ENCODE peak calls at places on chromosomes 2 and 18, in six cellular contexts. One of them, this sample, is unnamed.

GRCh38 chr2:216700088-216700567 is 4.8 kb upstream of the IGFBP5 start:
- DNase-seq in right cardiac atrium: no peak
- DNase-seq in BE2C: peak; percentile 86
- DNase-seq in GM23338: no peak
- DNase-seq in transverse colon: no peak
- DNase-seq in GM23248: no peak
- DNase-seq in this sample: no peak

GRCh38 chr2:67706082-67706481 is 308.9 kb downstream of the ETAA1 start:
- DNase-seq in right cardiac atrium: no peak
- DNase-seq in BE2C: no peak
- DNase-seq in GM23338: no peak
- DNase-seq in transverse colon: no peak
- DNase-seq in GM23248: no peak
- DNase-seq in this sample: no peak

GRCh38 chr18:29874519-29875098 is 1167.9 kb downstream of the DSC3 start:
- DNase-seq in right cardiac atrium: no peak
- DNase-seq in BE2C: no peak
- DNase-seq in GM23338: peak; percentile 78
- DNase-seq in transverse colon: no peak
- DNase-seq in GM23248: peak; percentile 46
- DNase-seq in this sample: peak; percentile 49

GRCh38 chr2:162403884-162404283 is 60.0 kb downstream of the GCA start:
- DNase-seq in right cardiac atrium: no peak
- DNase-seq in BE2C: no peak
- DNase-seq in GM23338: no peak
- DNase-seq in transverse colon: no peak
- DNase-seq in GM23248: peak; percentile 41
- DNase-seq in this sample: peak; percentile 45

GRCh38 chr2:113863166-113863565 is 26.7 kb upstream of the ACTR3 start:
- DNase-seq in right cardiac atrium: no peak
- DNase-seq in BE2C: no peak
- DNase-seq in GM23338: no peak
- DNase-seq in transverse colon: no peak
- DNase-seq in GM23248: no peak
- DNase-seq in this sample: no peak

GRCh38 chr2:20524412-20525040 is 77.7 kb downstream of the RHOB start:
- DNase-seq in right cardiac atrium: peak; percentile 82
- DNase-seq in BE2C: peak; percentile 54
- DNase-seq in GM23338: no peak
- DNase-seq in transverse colon: peak; percentile 22
- DNase-seq in GM23248: no peak
- DNase-seq in this sample: no peak

GRCh38 chr2:190847504-190848201 is 33.0 kb upstream of the GLS start:
- DNase-seq in right cardiac atrium: no peak
- DNase-seq in BE2C: no peak
- DNase-seq in GM23338: no peak
- DNase-seq in transverse colon: no peak
- DNase-seq in GM23248: peak; percentile 62
- DNase-seq in this sample: no peak

GRCh38 chr2:159449504-159450124 is 163.1 kb upstream of the WDSUB1 start:
- DNase-seq in right cardiac atrium: no peak
- DNase-seq in BE2C: no peak
- DNase-seq in GM23338: no peak
- DNase-seq in transverse colon: no peak
- DNase-seq in GM23248: no peak
- DNase-seq in this sample: no peak

GRCh38 chr2:20179755-20180594 is 45.0 kb downstream of the SDC1 start:
- DNase-seq in right cardiac atrium: no peak
- DNase-seq in BE2C: no peak
- DNase-seq in GM23338: peak; percentile 73
- DNase-seq in transverse colon: peak; percentile 91
- DNase-seq in GM23248: no peak
- DNase-seq in this sample: peak; percentile 77

GRCh38 chr2:33158482-33159003 is 211.8 kb downstream of the LTBP1 start:
- DNase-seq in right cardiac atrium: no peak
- DNase-seq in BE2C: no peak
- DNase-seq in GM23338: no peak
- DNase-seq in transverse colon: no peak
- DNase-seq in GM23248: peak; percentile 84
- DNase-seq in this sample: peak; percentile 75

GRCh38 chr2:128786800-128787478 is 468.3 kb upstream of the HS6ST1 start:
- DNase-seq in right cardiac atrium: no peak
- DNase-seq in BE2C: no peak
- DNase-seq in GM23338: peak; percentile 23
- DNase-seq in transverse colon: no peak
- DNase-seq in GM23248: peak; percentile 27
- DNase-seq in this sample: no peak

GRCh38 chr2:105929506-105929905 is 184.8 kb downstream of the NCK2 start:
- DNase-seq in right cardiac atrium: no peak
- DNase-seq in BE2C: no peak
- DNase-seq in GM23338: no peak
- DNase-seq in transverse colon: peak; percentile 21
- DNase-seq in GM23248: peak; percentile 4
- DNase-seq in this sample: no peak

GRCh38 chr2:197028230-197028629 is 101.7 kb upstream of the PGAP1 start:
- DNase-seq in right cardiac atrium: no peak
- DNase-seq in BE2C: no peak
- DNase-seq in GM23338: no peak
- DNase-seq in transverse colon: no peak
- DNase-seq in GM23248: peak; percentile 38
- DNase-seq in this sample: peak; percentile 24

GRCh38 chr2:112181571-112182290 is 43.5 kb downstream of the FBLN7 start:
- DNase-seq in right cardiac atrium: peak; percentile 47
- DNase-seq in BE2C: no peak
- DNase-seq in GM23338: peak; percentile 77
- DNase-seq in transverse colon: no peak
- DNase-seq in GM23248: no peak
- DNase-seq in this sample: no peak

GRCh38 chr2:174717273-174717672 is 47.0 kb downstream of the CHRNA1 start:
- DNase-seq in right cardiac atrium: no peak
- DNase-seq in BE2C: no peak
- DNase-seq in GM23338: no peak
- DNase-seq in transverse colon: no peak
- DNase-seq in GM23248: peak; percentile 50
- DNase-seq in this sample: no peak

GRCh38 chr2:113122364-113122763 is 5.0 kb upstream of the IL1RN start:
- DNase-seq in right cardiac atrium: no peak
- DNase-seq in BE2C: no peak
- DNase-seq in GM23338: no peak
- DNase-seq in transverse colon: no peak
- DNase-seq in GM23248: no peak
- DNase-seq in this sample: no peak

GRCh38 chr2:233811732-233812131 is 33.6 kb downstream of the MROH2A start:
- DNase-seq in right cardiac atrium: no peak
- DNase-seq in BE2C: no peak
- DNase-seq in GM23338: no peak
- DNase-seq in transverse colon: no peak
- DNase-seq in GM23248: no peak
- DNase-seq in this sample: no peak

GRCh38 chr18:30903566-30903965 is 139.0 kb downstream of the DSC3 start:
- DNase-seq in right cardiac atrium: no peak
- DNase-seq in BE2C: no peak
- DNase-seq in GM23338: no peak
- DNase-seq in transverse colon: no peak
- DNase-seq in GM23248: peak; percentile 0
- DNase-seq in this sample: peak; percentile 98

GRCh38 chr2:238127165-238128060 is 11.1 kb upstream of the KLHL30 start:
- DNase-seq in right cardiac atrium: peak; percentile 73
- DNase-seq in BE2C: no peak
- DNase-seq in GM23338: no peak
- DNase-seq in transverse colon: no peak
- DNase-seq in GM23248: peak; percentile 70
- DNase-seq in this sample: no peak

GRCh38 chr2:238125127-238125885 is 13.2 kb upstream of the KLHL30 start:
- DNase-seq in right cardiac atrium: peak; percentile 38
- DNase-seq in BE2C: no peak
- DNase-seq in GM23338: no peak
- DNase-seq in transverse colon: no peak
- DNase-seq in GM23248: no peak
- DNase-seq in this sample: no peak

GRCh38 chr2:238126338-238126737 is 12.1 kb upstream of the KLHL30 start:
- DNase-seq in right cardiac atrium: no peak
- DNase-seq in BE2C: no peak
- DNase-seq in GM23338: no peak
- DNase-seq in transverse colon: no peak
- DNase-seq in GM23248: no peak
- DNase-seq in this sample: no peak

GRCh38 chr2:238128061-238129040 is 10.1 kb upstream of the KLHL30 start:
- DNase-seq in right cardiac atrium: peak; percentile 51
- DNase-seq in BE2C: no peak
- DNase-seq in GM23338: peak; percentile 85
- DNase-seq in transverse colon: no peak
- DNase-seq in GM23248: no peak
- DNase-seq in this sample: no peak

GRCh38 chr2:238126775-238127164 is 11.7 kb upstream of the KLHL30 start:
- DNase-seq in right cardiac atrium: no peak
- DNase-seq in BE2C: no peak
- DNase-seq in GM23338: no peak
- DNase-seq in transverse colon: no peak
- DNase-seq in GM23248: no peak
- DNase-seq in this sample: no peak
- H3K4me1 ChIP-seq in right cardiac atrium: no peaks in the 10 kb centered on the region
- H3K4me1 ChIP-seq in BE2C: no peaks in the 10 kb centered on the region
- H3K4me1 ChIP-seq in GM23338: no peaks in the 10 kb centered on the region
- H3K4me1 ChIP-seq in transverse colon: peaks cover 7% of the 10 kb centered on the region
- H3K4me1 ChIP-seq in GM23248: no peaks in the 10 kb centered on the region
- H3K4me1 ChIP-seq in this sample: no peaks in the 10 kb centered on the region

GRCh38 chr2:241126201-241126611 is 23.1 kb downstream of the PASK start:
- DNase-seq in right cardiac atrium: no peak
- DNase-seq in BE2C: no peak
- DNase-seq in GM23338: no peak
- DNase-seq in transverse colon: no peak
- DNase-seq in GM23248: no peak
- DNase-seq in this sample: no peak
- H3K4me1 ChIP-seq in right cardiac atrium: no peaks in the 10 kb centered on the region
- H3K4me1 ChIP-seq in BE2C: no peaks in the 10 kb centered on the region
- H3K4me1 ChIP-seq in GM23338: no peaks in the 10 kb centered on the region
- H3K4me1 ChIP-seq in transverse colon: no peaks in the 10 kb centered on the region
- H3K4me1 ChIP-seq in GM23248: no peaks in the 10 kb centered on the region
- H3K4me1 ChIP-seq in this sample: no peaks in the 10 kb centered on the region

GRCh38 chr2:47357475-47357874 is 45.5 kb upstream of the MSH2 start:
- DNase-seq in right cardiac atrium: no peak
- DNase-seq in BE2C: no peak
- DNase-seq in GM23338: no peak
- DNase-seq in transverse colon: peak; percentile 63
- DNase-seq in GM23248: peak; percentile 82
- DNase-seq in this sample: peak; percentile 72
- H3K4me1 ChIP-seq in right cardiac atrium: peaks cover 2% of the 10 kb centered on the region
- H3K4me1 ChIP-seq in BE2C: peaks cover 9% of the 10 kb centered on the region
- H3K4me1 ChIP-seq in GM23338: no peaks in the 10 kb centered on the region
- H3K4me1 ChIP-seq in transverse colon: peaks cover 67% of the 10 kb centered on the region
- H3K4me1 ChIP-seq in GM23248: peaks cover 24% of the 10 kb centered on the region
- H3K4me1 ChIP-seq in this sample: peaks cover 11% of the 10 kb centered on the region

GRCh38 chr18:14942275-14942674 is 194.3 kb downstream of the ANKRD30B start:
- DNase-seq in right cardiac atrium: no peak
- DNase-seq in BE2C: no peak
- DNase-seq in GM23338: no peak
- DNase-seq in transverse colon: no peak
- DNase-seq in GM23248: no peak
- DNase-seq in this sample: no peak
- H3K4me1 ChIP-seq in right cardiac atrium: no peaks in the 10 kb centered on the region
- H3K4me1 ChIP-seq in BE2C: no peaks in the 10 kb centered on the region
- H3K4me1 ChIP-seq in GM23338: no peaks in the 10 kb centered on the region
- H3K4me1 ChIP-seq in transverse colon: peaks cover 30% of the 10 kb centered on the region
- H3K4me1 ChIP-seq in GM23248: no peaks in the 10 kb centered on the region
- H3K4me1 ChIP-seq in this sample: no peaks in the 10 kb centered on the region

GRCh38 chr2:1548910-1549673 is 135.8 kb downstream of the TPO start:
- DNase-seq in right cardiac atrium: no peak
- DNase-seq in BE2C: no peak
- DNase-seq in GM23338: no peak
- DNase-seq in transverse colon: no peak
- DNase-seq in GM23248: peak; percentile 13
- DNase-seq in this sample: no peak

GRCh38 chr2:1544478-1545069 is 131.3 kb downstream of the TPO start:
- DNase-seq in right cardiac atrium: no peak
- DNase-seq in BE2C: no peak
- DNase-seq in GM23338: no peak
- DNase-seq in transverse colon: no peak
- DNase-seq in GM23248: peak; percentile 81
- DNase-seq in this sample: no peak

GRCh38 chr2:1543776-1544477 is 130.7 kb downstream of the TPO start:
- DNase-seq in right cardiac atrium: no peak
- DNase-seq in BE2C: no peak
- DNase-seq in GM23338: no peak
- DNase-seq in transverse colon: no peak
- DNase-seq in GM23248: no peak
- DNase-seq in this sample: no peak

GRCh38 chr2:1546023-1546591 is 132.8 kb downstream of the TPO start:
- DNase-seq in right cardiac atrium: no peak
- DNase-seq in BE2C: peak; percentile 42
- DNase-seq in GM23338: peak; percentile 75
- DNase-seq in transverse colon: peak; percentile 33
- DNase-seq in GM23248: peak; percentile 78
- DNase-seq in this sample: peak; percentile 44

GRCh38 chr2:1546901-1547300 is 133.6 kb downstream of the TPO start:
- DNase-seq in right cardiac atrium: no peak
- DNase-seq in BE2C: no peak
- DNase-seq in GM23338: no peak
- DNase-seq in transverse colon: no peak
- DNase-seq in GM23248: no peak
- DNase-seq in this sample: no peak
- H3K4me1 ChIP-seq in right cardiac atrium: no peaks in the 10 kb centered on the region
- H3K4me1 ChIP-seq in BE2C: peaks cover 5% of the 10 kb centered on the region
- H3K4me1 ChIP-seq in GM23338: no peaks in the 10 kb centered on the region
- H3K4me1 ChIP-seq in transverse colon: peaks cover 5% of the 10 kb centered on the region
- H3K4me1 ChIP-seq in GM23248: no peaks in the 10 kb centered on the region
- H3K4me1 ChIP-seq in this sample: no peaks in the 10 kb centered on the region

GRCh38 chr18:70423988-70424387 is 135.1 kb downstream of the SOCS6 start:
- DNase-seq in right cardiac atrium: no peak
- DNase-seq in BE2C: no peak
- DNase-seq in GM23338: no peak
- DNase-seq in transverse colon: peak; percentile 26
- DNase-seq in GM23248: peak; percentile 61
- DNase-seq in this sample: peak; percentile 66
- H3K4me1 ChIP-seq in right cardiac atrium: peaks cover 6% of the 10 kb centered on the region
- H3K4me1 ChIP-seq in BE2C: no peaks in the 10 kb centered on the region
- H3K4me1 ChIP-seq in GM23338: peaks cover 11% of the 10 kb centered on the region
- H3K4me1 ChIP-seq in transverse colon: peaks cover 36% of the 10 kb centered on the region
- H3K4me1 ChIP-seq in GM23248: peaks cover 54% of the 10 kb centered on the region
- H3K4me1 ChIP-seq in this sample: peaks cover 35% of the 10 kb centered on the region